ENCODE peak calls at places on chromosome 15, in four cellular contexts. One of them, this sample, is unnamed.

GRCh38 chr15:42984534-42985034 is 64.0 kb upstream of the TTBK2 start:
- DNase-seq in stimulated activated CD4-positive, alpha-beta T cell treated with anti-CD3 and anti-CD28 coated beads, Interleukin-2, amount 100 ng/mL, for 48 hours: no peak
- DNase-seq in activated B cell treated with CpG ODN at 0.5 μM for 24 hours: no peak
- DNase-seq in NCI-H1417: no peak
- DNase-seq in this sample: no peak

GRCh38 chr15:92907880-92908279 is 7.8 kb downstream of the CHD2 start:
- DNase-seq in activated B cell treated with CpG ODN at 0.5 μM for 24 hours: no peak
- DNase-seq in NCI-H1417: no peak
- DNase-seq in stimulated activated CD4-positive, alpha-beta T cell treated with anti-CD3 and anti-CD28 coated beads, Interleukin-2, amount 100 ng/mL, for 48 hours: no peak
- DNase-seq in this sample: no peak

GRCh38 chr15:24748812-24749439 is 73.4 kb downstream of the NPAP1 start:
- DNase-seq in activated B cell treated with CpG ODN at 0.5 μM for 24 hours: no peak
- DNase-seq in stimulated activated CD4-positive, alpha-beta T cell treated with anti-CD3 and anti-CD28 coated beads, Interleukin-2, amount 100 ng/mL, for 48 hours: no peak
- DNase-seq in NCI-H1417: no peak
- DNase-seq in this sample: no peak

GRCh38 chr15:34759347-34759746 is 4.5 kb upstream of the GJD2 start:
- DNase-seq in stimulated activated CD4-positive, alpha-beta T cell treated with anti-CD3 and anti-CD28 coated beads, Interleukin-2, amount 100 ng/mL, for 48 hours: no peak
- DNase-seq in activated B cell treated with CpG ODN at 0.5 μM for 24 hours: no peak
- DNase-seq in NCI-H1417: no peak
- DNase-seq in this sample: no peak

GRCh38 chr15:40065166-40065565 is 26.2 kb upstream of the SRP14 start:
- DNase-seq in NCI-H1417: peak; percentile 6
- DNase-seq in stimulated activated CD4-positive, alpha-beta T cell treated with anti-CD3 and anti-CD28 coated beads, Interleukin-2, amount 100 ng/mL, for 48 hours: no peak
- DNase-seq in activated B cell treated with CpG ODN at 0.5 μM for 24 hours: no peak
- DNase-seq in this sample: no peak

GRCh38 chr15:49832421-49832980 is 211.7 kb downstream of the DTWD1 start:
- DNase-seq in activated B cell treated with CpG ODN at 0.5 μM for 24 hours: no peak
- DNase-seq in NCI-H1417: no peak
- DNase-seq in stimulated activated CD4-positive, alpha-beta T cell treated with anti-CD3 and anti-CD28 coated beads, Interleukin-2, amount 100 ng/mL, for 48 hours: no peak
- DNase-seq in this sample: no peak

GRCh38 chr15:42091753-42092665 is 2.4 kb downstream of the PLA2G4D start:
- DNase-seq in NCI-H1417: no peak
- DNase-seq in activated B cell treated with CpG ODN at 0.5 μM for 24 hours: no peak
- DNase-seq in stimulated activated CD4-positive, alpha-beta T cell treated with anti-CD3 and anti-CD28 coated beads, Interleukin-2, amount 100 ng/mL, for 48 hours: no peak
- DNase-seq in this sample: no peak

GRCh38 chr15:100708916-100709315 is 106.5 kb downstream of the ASB7 start:
- DNase-seq in activated B cell treated with CpG ODN at 0.5 μM for 24 hours: no peak
- DNase-seq in stimulated activated CD4-positive, alpha-beta T cell treated with anti-CD3 and anti-CD28 coated beads, Interleukin-2, amount 100 ng/mL, for 48 hours: no peak
- DNase-seq in NCI-H1417: no peak
- DNase-seq in this sample: no peak

GRCh38 chr15:38549222-38549621 is 15.4 kb downstream of the RASGRP1 start:
- DNase-seq in activated B cell treated with CpG ODN at 0.5 μM for 24 hours: no peak
- DNase-seq in NCI-H1417: no peak
- DNase-seq in stimulated activated CD4-positive, alpha-beta T cell treated with anti-CD3 and anti-CD28 coated beads, Interleukin-2, amount 100 ng/mL, for 48 hours: no peak
- DNase-seq in this sample: no peak

GRCh38 chr15:42622328-42622925 is 47.0 kb downstream of the STARD9 start:
- DNase-seq in activated B cell treated with CpG ODN at 0.5 μM for 24 hours: no peak
- DNase-seq in stimulated activated CD4-positive, alpha-beta T cell treated with anti-CD3 and anti-CD28 coated beads, Interleukin-2, amount 100 ng/mL, for 48 hours: no peak
- DNase-seq in NCI-H1417: no peak
- DNase-seq in this sample: no peak

GRCh38 chr15:41465822-41466421 is 27.8 kb upstream of the ITPKA start:
- DNase-seq in stimulated activated CD4-positive, alpha-beta T cell treated with anti-CD3 and anti-CD28 coated beads, Interleukin-2, amount 100 ng/mL, for 48 hours: peak; percentile 26
- DNase-seq in activated B cell treated with CpG ODN at 0.5 μM for 24 hours: no peak
- DNase-seq in NCI-H1417: no peak
- DNase-seq in this sample: no peak

GRCh38 chr15:48930735-48931134 is 33.0 kb downstream of the SHC4 start:
- DNase-seq in activated B cell treated with CpG ODN at 0.5 μM for 24 hours: no peak
- DNase-seq in stimulated activated CD4-positive, alpha-beta T cell treated with anti-CD3 and anti-CD28 coated beads, Interleukin-2, amount 100 ng/mL, for 48 hours: no peak
- DNase-seq in NCI-H1417: no peak
- DNase-seq in this sample: no peak

GRCh38 chr15:88388702-88389101 is 78.5 kb downstream of the MRPL46 start:
- DNase-seq in stimulated activated CD4-positive, alpha-beta T cell treated with anti-CD3 and anti-CD28 coated beads, Interleukin-2, amount 100 ng/mL, for 48 hours: no peak
- DNase-seq in activated B cell treated with CpG ODN at 0.5 μM for 24 hours: no peak
- DNase-seq in NCI-H1417: no peak
- DNase-seq in this sample: no peak

GRCh38 chr15:72836676-72837325 is 53.2 kb upstream of the ADPGK start:
- DNase-seq in stimulated activated CD4-positive, alpha-beta T cell treated with anti-CD3 and anti-CD28 coated beads, Interleukin-2, amount 100 ng/mL, for 48 hours: no peak
- DNase-seq in NCI-H1417: no peak
- DNase-seq in activated B cell treated with CpG ODN at 0.5 μM for 24 hours: no peak
- DNase-seq in this sample: no peak